ENCODE peak calls at places on chromosomes 13 and 19, in five cellular contexts. One of them, this sample, is unnamed.

GRCh38 chr13:112928958-112929777 is 39.8 kb upstream of the MCF2L start:
- DNase-seq in IMR-90: peak; percentile 28
- DNase-seq in effector memory CD4-positive, alpha-beta T cell: no peak
- DNase-seq in stimulated activated CD4-positive, alpha-beta T cell treated with anti-CD3 and anti-CD28 coated beads, Interleukin-2, amount 100 ng/mL, for 48 hours: no peak
- DNase-seq in SW480: peak; percentile 81
- DNase-seq in this sample: peak; percentile 79

GRCh38 chr13:41216160-41216559 is 21.8 kb upstream of the KBTBD7 start:
- DNase-seq in IMR-90: peak; percentile 82
- DNase-seq in effector memory CD4-positive, alpha-beta T cell: no peak
- DNase-seq in SW480: peak; percentile 91
- DNase-seq in stimulated activated CD4-positive, alpha-beta T cell treated with anti-CD3 and anti-CD28 coated beads, Interleukin-2, amount 100 ng/mL, for 48 hours: no peak
- DNase-seq in this sample: no peak

GRCh38 chr13:31207630-31208549 is 8.1 kb downstream of the B3GLCT start:
- DNase-seq in SW480: no peak
- DNase-seq in IMR-90: peak; percentile 73
- DNase-seq in stimulated activated CD4-positive, alpha-beta T cell treated with anti-CD3 and anti-CD28 coated beads, Interleukin-2, amount 100 ng/mL, for 48 hours: no peak
- DNase-seq in effector memory CD4-positive, alpha-beta T cell: no peak
- DNase-seq in this sample: no peak

GRCh38 chr13:32297206-32297605 is 18.0 kb downstream of the ZAR1L start:
- DNase-seq in effector memory CD4-positive, alpha-beta T cell: no peak
- DNase-seq in IMR-90: no peak
- DNase-seq in SW480: no peak
- DNase-seq in stimulated activated CD4-positive, alpha-beta T cell treated with anti-CD3 and anti-CD28 coated beads, Interleukin-2, amount 100 ng/mL, for 48 hours: no peak
- DNase-seq in this sample: no peak

GRCh38 chr13:31987535-31988170 is 43.9 kb upstream of the FRY start:
- DNase-seq in effector memory CD4-positive, alpha-beta T cell: no peak
- DNase-seq in stimulated activated CD4-positive, alpha-beta T cell treated with anti-CD3 and anti-CD28 coated beads, Interleukin-2, amount 100 ng/mL, for 48 hours: no peak
- DNase-seq in SW480: no peak
- DNase-seq in IMR-90: no peak
- DNase-seq in this sample: no peak

GRCh38 chr13:30698023-30698422 is 37.3 kb upstream of the ALOX5AP start:
- DNase-seq in stimulated activated CD4-positive, alpha-beta T cell treated with anti-CD3 and anti-CD28 coated beads, Interleukin-2, amount 100 ng/mL, for 48 hours: no peak
- DNase-seq in IMR-90: peak; percentile 81
- DNase-seq in SW480: no peak
- DNase-seq in effector memory CD4-positive, alpha-beta T cell: no peak
- DNase-seq in this sample: no peak

GRCh38 chr13:60572003-60572792 is 175.2 kb downstream of the TDRD3 start:
- DNase-seq in SW480: no peak
- DNase-seq in stimulated activated CD4-positive, alpha-beta T cell treated with anti-CD3 and anti-CD28 coated beads, Interleukin-2, amount 100 ng/mL, for 48 hours: no peak
- DNase-seq in effector memory CD4-positive, alpha-beta T cell: no peak
- DNase-seq in IMR-90: peak; percentile 85
- DNase-seq in this sample: no peak

GRCh38 chr13:96460571-96460970 is 370.7 kb downstream of the HS6ST3 start:
- DNase-seq in stimulated activated CD4-positive, alpha-beta T cell treated with anti-CD3 and anti-CD28 coated beads, Interleukin-2, amount 100 ng/mL, for 48 hours: no peak
- DNase-seq in SW480: no peak
- DNase-seq in effector memory CD4-positive, alpha-beta T cell: no peak
- DNase-seq in IMR-90: no peak
- DNase-seq in this sample: no peak

GRCh38 chr19:33150852-33151518 is 19.1 kb downstream of the WDR88 start:
- DNase-seq in effector memory CD4-positive, alpha-beta T cell: no peak
- DNase-seq in SW480: peak; percentile 49
- DNase-seq in IMR-90: no peak
- DNase-seq in stimulated activated CD4-positive, alpha-beta T cell treated with anti-CD3 and anti-CD28 coated beads, Interleukin-2, amount 100 ng/mL, for 48 hours: no peak
- DNase-seq in this sample: peak; percentile 55

GRCh38 chr19:14479985-14480694 is 5.0 kb upstream of the PTGER1 start:
- DNase-seq in effector memory CD4-positive, alpha-beta T cell: peak; percentile 41
- DNase-seq in stimulated activated CD4-positive, alpha-beta T cell treated with anti-CD3 and anti-CD28 coated beads, Interleukin-2, amount 100 ng/mL, for 48 hours: peak; percentile 75
- DNase-seq in SW480: no peak
- DNase-seq in IMR-90: peak; percentile 20
- DNase-seq in this sample: no peak

GRCh38 chr13:110399801-110400200 is 92.7 kb downstream of the COL4A2 start:
- DNase-seq in SW480: no peak
- DNase-seq in stimulated activated CD4-positive, alpha-beta T cell treated with anti-CD3 and anti-CD28 coated beads, Interleukin-2, amount 100 ng/mL, for 48 hours: no peak
- DNase-seq in effector memory CD4-positive, alpha-beta T cell: no peak
- DNase-seq in IMR-90: peak; percentile 51
- DNase-seq in this sample: no peak

GRCh38 chr13:30346159-30346788 is 38.9 kb upstream of the KATNAL1 start:
- DNase-seq in effector memory CD4-positive, alpha-beta T cell: peak; percentile 37
- DNase-seq in SW480: peak; percentile 73
- DNase-seq in stimulated activated CD4-positive, alpha-beta T cell treated with anti-CD3 and anti-CD28 coated beads, Interleukin-2, amount 100 ng/mL, for 48 hours: peak; percentile 19
- DNase-seq in IMR-90: no peak
- DNase-seq in this sample: no peak

GRCh38 chr19:19224852-19225494 is 13.2 kb downstream of the NCAN start:
- DNase-seq in IMR-90: peak; percentile 44
- DNase-seq in effector memory CD4-positive, alpha-beta T cell: peak; percentile 53
- DNase-seq in SW480: peak; percentile 92
- DNase-seq in stimulated activated CD4-positive, alpha-beta T cell treated with anti-CD3 and anti-CD28 coated beads, Interleukin-2, amount 100 ng/mL, for 48 hours: peak; percentile 64
- DNase-seq in this sample: peak; percentile 85

GRCh38 chr13:100356889-100357288 is 231.7 kb downstream of the GGACT start:
- DNase-seq in IMR-90: peak; percentile 64
- DNase-seq in effector memory CD4-positive, alpha-beta T cell: no peak
- DNase-seq in stimulated activated CD4-positive, alpha-beta T cell treated with anti-CD3 and anti-CD28 coated beads, Interleukin-2, amount 100 ng/mL, for 48 hours: no peak
- DNase-seq in SW480: no peak
- DNase-seq in this sample: no peak

GRCh38 chr19:10852941-10853340 is 4.7 kb downstream of the C19orf38 start:
- DNase-seq in effector memory CD4-positive, alpha-beta T cell: no peak
- DNase-seq in stimulated activated CD4-positive, alpha-beta T cell treated with anti-CD3 and anti-CD28 coated beads, Interleukin-2, amount 100 ng/mL, for 48 hours: no peak
- DNase-seq in IMR-90: no peak
- DNase-seq in SW480: no peak
- DNase-seq in this sample: no peak

GRCh38 chr13:47680752-47681151 is 320.3 kb downstream of the SUCLA2 start:
- DNase-seq in stimulated activated CD4-positive, alpha-beta T cell treated with anti-CD3 and anti-CD28 coated beads, Interleukin-2, amount 100 ng/mL, for 48 hours: no peak
- DNase-seq in effector memory CD4-positive, alpha-beta T cell: no peak
- DNase-seq in IMR-90: peak; percentile 50
- DNase-seq in SW480: no peak
- DNase-seq in this sample: no peak